ENCODE peak calls at places on chromosomes 5 and 9, in six cellular contexts. One of them, this sample, is unnamed.

GRCh38 chr5:39755986-39756385 is 331.2 kb upstream of the DAB2 start:
- DNase-seq in EH: peak
- DNase-seq in activated T-cell treated with anti-CD3 and anti-CD28 coated beads for 1 hour: no peak
- DNase-seq in heart right ventricle: no peak
- DNase-seq in sciatic nerve: no peak
- DNase-seq in natural killer cell: no peak
- DNase-seq in this sample: no peak

GRCh38 chr5:73625314-73625904 is 587 bp upstream of the ARHGEF28 start:
- DNase-seq in EH: peak
- DNase-seq in activated T-cell treated with anti-CD3 and anti-CD28 coated beads for 1 hour: no peak
- DNase-seq in heart right ventricle: no peak
- DNase-seq in sciatic nerve: no peak
- DNase-seq in natural killer cell: no peak
- DNase-seq in this sample: no peak

GRCh38 chr5:131268758-131269370 is 5.0 kb downstream of the CDC42SE2 start:
- DNase-seq in EH: no peak
- DNase-seq in activated T-cell treated with anti-CD3 and anti-CD28 coated beads for 1 hour: no peak
- DNase-seq in heart right ventricle: no peak
- DNase-seq in sciatic nerve: no peak
- DNase-seq in natural killer cell: no peak
- DNase-seq in this sample: no peak

GRCh38 chr5:14165375-14166091 is 22.4 kb downstream of the TRIO start:
- DNase-seq in EH: peak
- DNase-seq in activated T-cell treated with anti-CD3 and anti-CD28 coated beads for 1 hour: no peak
- DNase-seq in heart right ventricle: no peak
- DNase-seq in sciatic nerve: no peak
- DNase-seq in natural killer cell: no peak
- DNase-seq in this sample: no peak

GRCh38 chr5:73236541-73237128 is 63.6 kb downstream of the TMEM174 start:
- DNase-seq in EH: no peak
- DNase-seq in activated T-cell treated with anti-CD3 and anti-CD28 coated beads for 1 hour: no peak
- DNase-seq in heart right ventricle: no peak
- DNase-seq in sciatic nerve: no peak
- DNase-seq in natural killer cell: no peak
- DNase-seq in this sample: no peak

GRCh38 chr5:138458353-138458752 is 6.9 kb upstream of the EGR1 start:
- DNase-seq in EH: no peak
- DNase-seq in activated T-cell treated with anti-CD3 and anti-CD28 coated beads for 1 hour: no peak
- DNase-seq in heart right ventricle: no peak
- DNase-seq in sciatic nerve: no peak
- DNase-seq in natural killer cell: no peak
- DNase-seq in this sample: no peak

GRCh38 chr9:82894961-82895902 is 167.7 kb downstream of the RASEF start:
- DNase-seq in EH: no peak
- DNase-seq in activated T-cell treated with anti-CD3 and anti-CD28 coated beads for 1 hour: no peak
- DNase-seq in heart right ventricle: no peak
- DNase-seq in sciatic nerve: no peak
- DNase-seq in natural killer cell: no peak
- DNase-seq in this sample: no peak

GRCh38 chr9:117772960-117773359 is 68.8 kb downstream of the TLR4 start:
- DNase-seq in EH: peak
- DNase-seq in activated T-cell treated with anti-CD3 and anti-CD28 coated beads for 1 hour: no peak
- DNase-seq in heart right ventricle: no peak
- DNase-seq in sciatic nerve: no peak
- DNase-seq in natural killer cell: no peak
- DNase-seq in this sample: no peak

GRCh38 chr5:38059876-38060275 is 198.5 kb upstream of the EGFLAM start:
- DNase-seq in EH: no peak
- DNase-seq in activated T-cell treated with anti-CD3 and anti-CD28 coated beads for 1 hour: no peak
- DNase-seq in heart right ventricle: no peak
- DNase-seq in sciatic nerve: no peak
- DNase-seq in natural killer cell: no peak
- DNase-seq in this sample: no peak

GRCh38 chr9:69223605-69224004 is 49.5 kb downstream of the TJP2 start:
- DNase-seq in EH: peak
- DNase-seq in activated T-cell treated with anti-CD3 and anti-CD28 coated beads for 1 hour: no peak
- DNase-seq in heart right ventricle: no peak
- DNase-seq in sciatic nerve: no peak
- DNase-seq in natural killer cell: no peak
- DNase-seq in this sample: no peak

GRCh38 chr9:113960748-113961147 is 84.6 kb downstream of the ZNF618 start:
- DNase-seq in EH: no peak
- DNase-seq in activated T-cell treated with anti-CD3 and anti-CD28 coated beads for 1 hour: no peak
- DNase-seq in heart right ventricle: no peak
- DNase-seq in sciatic nerve: no peak
- DNase-seq in natural killer cell: no peak
- DNase-seq in this sample: peak

GRCh38 chr5:132363431-132364112 is 5.9 kb upstream of the SLC22A5 start:
- DNase-seq in EH: peak
- DNase-seq in activated T-cell treated with anti-CD3 and anti-CD28 coated beads for 1 hour: no peak
- DNase-seq in heart right ventricle: no peak
- DNase-seq in sciatic nerve: no peak
- DNase-seq in natural killer cell: no peak
- DNase-seq in this sample: no peak

GRCh38 chr5:112737472-112738179 is at the start of gene APC:
- DNase-seq in EH: peak
- DNase-seq in activated T-cell treated with anti-CD3 and anti-CD28 coated beads for 1 hour: peak
- DNase-seq in heart right ventricle: peak
- DNase-seq in sciatic nerve: peak
- DNase-seq in natural killer cell: peak
- DNase-seq in this sample: peak

GRCh38 chr9:107491081-107492053 is 1.8 kb upstream of the KLF4 start:
- DNase-seq in EH: no peak
- DNase-seq in activated T-cell treated with anti-CD3 and anti-CD28 coated beads for 1 hour: no peak
- DNase-seq in heart right ventricle: peak
- DNase-seq in sciatic nerve: peak
- DNase-seq in natural killer cell: no peak
- DNase-seq in this sample: no peak

GRCh38 chr9:114002986-114003740 is 74.9 kb downstream of the AMBP start:
- DNase-seq in EH: peak
- DNase-seq in activated T-cell treated with anti-CD3 and anti-CD28 coated beads for 1 hour: no peak
- DNase-seq in heart right ventricle: no peak
- DNase-seq in sciatic nerve: peak
- DNase-seq in natural killer cell: no peak
- DNase-seq in this sample: peak

This sample was measured in mesenteric fat pad.